ENCODE peak calls at places on chromosome 22, in seven cellular contexts. W, U, H, P, E, I and F are unnamed samples.

GRCh38 chr22:26318975-26319374 is 110.1 kb upstream of the ASPHD2 start:
- DNase-seq in W (peak), U (no peak), H (no peak), P (no peak), E (peak), I (no peak), F (no peak)

GRCh38 chr22:26608129-26608528 is 9.7 kb downstream of the CRYBB1 start:
- DNase-seq in W (no peak), U (no peak), H (no peak), P (no peak), E (no peak), I (no peak), F (no peak)

GRCh38 chr22:24809331-24809730 is 3.3 kb downstream of the SGSM1 start:
- DNase-seq in W (no peak), U (no peak), H (no peak), P (no peak), E (no peak), I (no peak), F (no peak)

GRCh38 chr22:43257549-43257948 is 70.6 kb upstream of the TTLL12 start:
- DNase-seq in W (no peak), U (no peak), H (no peak), P (no peak), E (no peak), I (no peak), F (no peak)

GRCh38 chr22:22935546-22936157 is 48.0 kb downstream of the IGLL5 start:
- DNase-seq in W (no peak), U (no peak), H (no peak), P (no peak), E (peak), I (peak), F (no peak)

GRCh38 chr22:19756288-19757128 is 4.1 kb upstream of the TBX1 start:
- DNase-seq in W (no peak), U (peak), H (no peak), P (peak), E (peak), I (peak), F (peak)

GRCh38 chr22:20944042-20944441 is 23.0 kb upstream of the AIFM3 start:
- DNase-seq in W (no peak), U (no peak), H (no peak), P (no peak), E (no peak), I (no peak), F (no peak)

GRCh38 chr22:48082284-48082683 is 1319.8 kb downstream of the TBC1D22A start:
- DNase-seq in W (no peak), U (no peak), H (no peak), P (no peak), E (no peak), I (no peak), F (no peak)

GRCh38 chr22:19070397-19071169 is 51.6 kb downstream of the DGCR2 start:
- DNase-seq in W (no peak), U (peak), H (no peak), P (no peak), E (no peak), I (no peak), F (no peak)

GRCh38 chr22:48444320-48445112 is 1383.2 kb downstream of the BRD1 start:
- DNase-seq in W (no peak), U (no peak), H (no peak), P (no peak), E (peak), I (peak), F (no peak)

GRCh38 chr22:27801197-27801615 is 350 bp downstream of the MN1 start:
- DNase-seq in W (peak), U (peak), H (no peak), P (peak), E (no peak), I (no peak), F (peak)

GRCh38 chr22:19875531-19876313 is 21.0 kb upstream of the GNB1L start:
- DNase-seq in W (no peak), U (no peak), H (no peak), P (peak), E (no peak), I (no peak), F (no peak)

GRCh38 chr22:42180349-42180842 is 49.8 kb upstream of the CYP2D6 start:
- DNase-seq in W (no peak), U (no peak), H (no peak), P (no peak), E (no peak), I (no peak), F (no peak)

GRCh38 chr22:46086577-46087335 is 63.6 kb upstream of the PPARA start:
- DNase-seq in W (no peak), U (no peak), H (no peak), P (no peak), E (no peak), I (no peak), F (no peak)

GRCh38 chr22:49296561-49296960 is 531.1 kb downstream of the BRD1 start:
- DNase-seq in W (no peak), U (no peak), H (no peak), P (no peak), E (no peak), I (no peak), F (no peak)

GRCh38 chr22:27990451-27990840 is 71.4 kb upstream of the PITPNB start:
- DNase-seq in W (no peak), U (no peak), H (no peak), P (no peak), E (no peak), I (no peak), F (no peak)

GRCh38 chr22:38490915-38491314 is 15.2 kb downstream of the DDX17 start:
- DNase-seq in W (no peak), U (no peak), H (peak), P (no peak), E (no peak), I (no peak), F (no peak)

GRCh38 chr22:47929646-47930185 is 1167.3 kb downstream of the TBC1D22A start:
- DNase-seq in W (no peak), U (no peak), H (no peak), P (no peak), E (no peak), I (no peak), F (no peak)

GRCh38 chr22:26781591-26781990 is 124.2 kb downstream of the MIAT start:
- DNase-seq in W (no peak), U (no peak), H (no peak), P (no peak), E (no peak), I (no peak), F (no peak)

GRCh38 chr22:49862408-49862776 is 8.7 kb downstream of the ZBED4 start:
- DNase-seq in W (no peak), U (no peak), H (no peak), P (no peak), E (no peak), I (no peak), F (no peak)

GRCh38 chr22:24894220-24894975 is 52.1 kb downstream of the LHFPL7 start:
- DNase-seq in W (no peak), U (peak), H (peak), P (peak), E (no peak), I (no peak), F (peak)

GRCh38 chr22:49823289-49824045 is 4.2 kb downstream of the BRD1 start:
- DNase-seq in W (no peak), U (no peak), H (no peak), P (no peak), E (no peak), I (no peak), F (no peak)

GRCh38 chr22:42229455-42230149 is 40.9 kb downstream of the TCF20 start:
- DNase-seq in W (no peak), U (no peak), H (no peak), P (no peak), E (no peak), I (no peak), F (no peak)

GRCh38 chr22:20803696-20804324 is 29.9 kb downstream of the SERPIND1 start:
- DNase-seq in W (peak), U (no peak), H (no peak), P (peak), E (peak), I (no peak), F (no peak)

GRCh38 chr22:29737251-29738117 is 17.7 kb downstream of the CABP7 start:
- DNase-seq in W (no peak), U (no peak), H (no peak), P (no peak), E (no peak), I (no peak), F (no peak)

GRCh38 chr22:27993774-27994350 is 74.8 kb upstream of the PITPNB start:
- DNase-seq in W (no peak), U (no peak), H (no peak), P (no peak), E (no peak), I (no peak), F (no peak)

GRCh38 chr22:38758276-38758945 is 2.6 kb upstream of the SUN2 start:
- DNase-seq in W (no peak), U (no peak), H (no peak), P (no peak), E (no peak), I (no peak), F (peak)

GRCh38 chr22:43014876-43015676 is at the start of gene PACSIN2:
- DNase-seq in W (peak), U (peak), H (peak), P (peak), E (peak), I (peak), F (peak)

GRCh38 chr22:48277868-48278581 is 1515.6 kb downstream of the TBC1D22A start:
- DNase-seq in W (no peak), U (no peak), H (no peak), P (no peak), E (no peak), I (no peak), F (no peak)

GRCh38 chr22:24791362-24791761 is 14.6 kb upstream of the SGSM1 start:
- DNase-seq in W (no peak), U (no peak), H (no peak), P (no peak), E (no peak), I (no peak), F (no peak)

GRCh38 chr22:25030636-25031035 is 78.1 kb downstream of the KIAA1671 start:
- DNase-seq in W (no peak), U (no peak), H (no peak), P (no peak), E (no peak), I (no peak), F (no peak)

GRCh38 chr22:49368976-49369725 is 458.5 kb downstream of the BRD1 start:
- DNase-seq in W (peak), U (peak), H (peak), P (no peak), E (no peak), I (no peak), F (peak)

GRCh38 chr22:48589901-48590300 is 1237.8 kb downstream of the BRD1 start:
- DNase-seq in W (no peak), U (no peak), H (no peak), P (no peak), E (no peak), I (no peak), F (no peak)

GRCh38 chr22:29702931-29703594 is 16.7 kb upstream of the CABP7 start:
- DNase-seq in W (no peak), U (peak), H (no peak), P (no peak), E (peak), I (peak), F (peak)

GRCh38 chr22:39097098-39098020 is at the start of gene APOBEC3H:
- DNase-seq in W (no peak), U (no peak), H (peak), P (no peak), E (no peak), I (no peak), F (no peak)

GRCh38 chr22:20053407-20054033 is 26.5 kb upstream of the DGCR8 start:
- DNase-seq in W (no peak), U (no peak), H (no peak), P (no peak), E (no peak), I (no peak), F (no peak)

GRCh38 chr22:20116376-20116950 is 559 bp downstream of the RANBP1 start:
- DNase-seq in W (no peak), U (no peak), H (no peak), P (no peak), E (no peak), I (no peak), F (no peak)

GRCh38 chr22:39244496-39245129 is at the start of gene PDGFB:
- DNase-seq in W (no peak), U (peak), H (no peak), P (no peak), E (no peak), I (no peak), F (peak)

GRCh38 chr22:46352276-46352675 is 16.8 kb downstream of the TRMU start:
- DNase-seq in W (no peak), U (no peak), H (no peak), P (no peak), E (no peak), I (no peak), F (no peak)

GRCh38 chr22:31126869-31127175 is 4.1 kb downstream of the INPP5J start:
- DNase-seq in W (no peak), U (no peak), H (no peak), P (no peak), E (no peak), I (no peak), F (no peak)